ENCODE peak calls at places on chromosomes 3 and 15, in six cellular contexts. N is SK-N-SH, E is H7, J is A673, H is astrocyte, K is brain microvascular endothelial cell. P is an unnamed sample.

GRCh38 chr15:86834115-86834863 is 754.6 kb downstream of the AGBL1 start:
- DNase-seq in N (no peak), E (no peak), J (no peak), H (no peak), K (no peak), P (no peak)

GRCh38 chr15:74179101-74179841 is 5.8 kb downstream of the ISLR start:
- DNase-seq in N (peak), E (peak), J (no peak), H (peak), K (peak), P (peak)

GRCh38 chr15:97023131-97023844 is 692.8 kb downstream of the NR2F2 start:
- DNase-seq in N (no peak), E (no peak), J (peak), H (peak), K (peak), P (no peak)

GRCh38 chr3:156816091-156816793 is 9.9 kb upstream of the LEKR1 start:
- DNase-seq in N (no peak), E (peak), J (no peak), H (peak), K (peak), P (peak)

GRCh38 chr3:139312416-139312815 is 31.4 kb upstream of the MRPS22 start:
- DNase-seq in N (no peak), E (no peak), J (no peak), H (no peak), K (no peak), P (no peak)

GRCh38 chr3:58434990-58435389 is 1.4 kb upstream of the PDHB start:
- DNase-seq in N (no peak), E (peak), J (no peak), H (peak), K (peak), P (no peak)

GRCh38 chr3:115040673-115041286 is 106.3 kb downstream of the ZBTB20 start:
- DNase-seq in N (peak), E (peak), J (peak), H (peak), K (peak), P (no peak)

GRCh38 chr3:64686446-64686908 is 1.3 kb downstream of the ADAMTS9 start:
- DNase-seq in N (peak), E (peak), J (peak), H (peak), K (peak), P (peak)

GRCh38 chr3:42130329-42131070 is 39.3 kb downstream of the TRAK1 start:
- DNase-seq in N (no peak), E (no peak), J (no peak), H (no peak), K (no peak), P (no peak)

GRCh38 chr15:64009241-64009640 is 37.0 kb downstream of the DAPK2 start:
- DNase-seq in N (no peak), E (no peak), J (no peak), H (no peak), K (no peak), P (no peak)

DNA sequence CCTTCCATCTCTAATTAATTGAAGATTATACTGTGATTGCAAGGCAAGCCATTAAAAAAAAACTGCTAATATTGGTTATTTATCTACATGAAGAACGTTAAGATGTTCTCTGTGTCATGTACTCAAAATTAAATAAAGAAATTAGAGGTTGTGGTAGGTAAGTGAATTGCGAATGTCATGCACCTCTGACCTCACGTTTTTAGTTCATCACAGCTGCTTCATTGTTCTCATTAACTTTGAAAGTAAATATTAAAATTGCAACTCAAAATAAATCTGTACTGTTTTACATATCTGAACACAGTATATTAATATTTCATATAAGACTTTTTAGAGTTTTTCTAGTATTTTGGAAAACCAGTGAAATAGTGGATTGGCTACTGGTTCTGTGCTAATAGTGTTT is 94.0 kb downstream of the KLHL25 start:
- DNase-seq in N (no peak), E (no peak), J (no peak), H (no peak), K (no peak), P (no peak)
- H3K4me3 ChIP-seq in N (no peak), E (no peak), J (no peak), H (no peak), K (no peak), P (no peak)

GRCh38 chr15:34986326-34987181 is 1.5 kb downstream of the ZNF770 start:
- DNase-seq in N (no peak), E (no peak), J (no peak), H (no peak), K (no peak), P (no peak)
- H3K4me3 ChIP-seq in N (peak), E (peak), J (peak), H (peak), K (peak), P (peak)

GRCh38 chr3:186097663-186098451 is 11.0 kb downstream of the ETV5 start:
- DNase-seq in N (peak), E (peak), J (peak), H (peak), K (peak), P (peak)

GRCh38 chr3:186096295-186096694 is 12.6 kb downstream of the ETV5 start:
- DNase-seq in N (no peak), E (no peak), J (no peak), H (no peak), K (no peak), P (no peak)

GRCh38 chr3:186097317-186097662 is 11.6 kb downstream of the ETV5 start:
- DNase-seq in N (no peak), E (peak), J (no peak), H (no peak), K (no peak), P (no peak)

GRCh38 chr3:186099178-186099577 is 9.7 kb downstream of the ETV5 start:
- DNase-seq in N (peak), E (no peak), J (peak), H (peak), K (peak), P (peak)

DNA sequence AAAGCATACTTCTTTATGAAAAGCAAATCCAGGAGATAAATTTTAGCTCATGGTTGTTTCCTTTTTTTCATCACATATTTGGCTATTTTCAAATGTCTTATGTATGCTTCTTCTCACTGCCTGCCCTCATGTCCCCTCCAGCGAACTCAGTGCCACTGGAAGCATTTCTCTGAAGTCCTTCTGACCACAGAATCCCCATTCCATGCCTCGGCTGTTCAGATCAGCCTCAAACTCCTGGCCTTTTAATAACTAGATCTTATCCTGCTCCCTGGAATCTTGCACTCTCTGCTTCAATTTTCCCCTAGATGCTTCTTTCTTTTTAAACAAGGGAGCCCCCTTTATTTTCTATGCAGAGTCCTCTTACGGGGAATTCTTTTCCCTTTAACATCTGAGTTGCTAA is 10.1 kb downstream of the ETV5 start:
- DNase-seq in N (no peak), E (no peak), J (no peak), H (no peak), K (no peak), P (no peak)
- H3K4me3 ChIP-seq in N (peak), E (no peak), J (peak), H (no peak), K (no peak), P (no peak)

DNA sequence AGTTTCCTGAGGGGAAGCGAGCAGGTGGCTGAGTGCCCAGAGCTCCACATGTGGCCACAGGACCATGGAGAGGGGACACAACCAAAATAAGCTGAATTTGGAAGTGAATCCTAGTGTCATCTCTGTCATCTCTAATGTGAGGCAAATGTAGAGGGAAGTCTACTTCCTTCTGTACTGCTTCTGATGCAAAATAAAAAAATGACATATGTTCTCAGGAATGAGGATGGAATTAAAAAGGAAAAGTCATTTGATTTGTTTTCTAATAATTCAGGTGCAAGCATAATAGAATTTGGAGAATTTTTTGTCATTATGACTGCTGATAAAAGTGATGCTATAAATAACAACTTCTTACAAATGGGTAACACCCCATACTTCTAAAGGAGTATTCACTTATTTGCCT is 59.5 kb upstream of the POU1F1 start:
- DNase-seq in N (no peak), E (no peak), J (peak), H (no peak), K (no peak), P (no peak)
- H3K4me3 ChIP-seq in N (no peak), E (no peak), J (no peak), H (no peak), K (no peak), P (no peak)

DNA sequence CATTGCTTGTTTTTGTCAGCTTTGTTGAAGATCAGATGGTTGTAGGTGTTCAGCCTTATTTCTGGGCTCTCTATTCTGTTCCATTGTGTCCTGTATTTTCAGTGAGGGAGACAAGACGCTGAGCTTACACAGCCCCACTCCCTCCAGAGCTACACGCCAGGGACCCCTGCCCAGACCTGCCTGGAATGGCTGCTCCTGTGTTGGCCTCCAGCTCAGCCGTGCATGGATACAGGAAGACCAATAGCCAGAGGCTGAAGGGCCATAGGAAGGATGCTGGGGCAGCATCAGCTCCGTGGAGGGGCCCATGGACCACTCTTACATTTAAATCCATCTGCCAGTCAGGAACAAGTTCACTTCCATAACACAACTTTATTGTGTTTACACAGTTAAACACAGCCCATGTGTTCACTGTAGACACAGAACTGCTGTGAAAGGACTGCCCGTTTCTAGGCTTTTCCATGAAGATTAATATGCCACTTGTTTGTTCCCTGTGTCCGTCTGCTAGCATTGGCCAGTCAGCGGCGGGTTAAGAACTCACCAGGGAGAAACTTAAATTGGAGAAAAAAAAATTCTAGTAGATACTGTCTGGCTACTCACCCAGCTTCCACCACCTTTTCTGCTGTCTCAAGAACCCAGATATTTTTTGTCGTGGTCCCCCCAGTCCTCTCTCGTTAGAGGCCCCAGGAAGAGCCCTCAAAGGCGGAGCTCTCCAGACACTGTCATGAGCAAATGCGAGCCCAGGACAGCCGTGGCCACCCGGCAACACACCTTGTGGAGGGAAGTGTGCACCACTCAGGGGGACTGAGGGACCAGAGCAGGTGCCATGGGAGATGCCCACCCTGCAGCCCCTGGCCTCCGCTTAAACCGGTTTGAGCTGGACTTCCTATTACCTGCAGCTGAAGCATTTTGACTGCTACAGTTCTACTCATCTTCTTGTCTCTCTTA is 142.3 kb upstream of the MEF2A start:
- DNase-seq in N (no peak), E (no peak), J (no peak), H (no peak), K (no peak), P (peak)
- H3K4me3 ChIP-seq in N (no peak), E (no peak), J (no peak), H (no peak), K (no peak), P (no peak)

GRCh38 chr15:66797921-66798320 is 95.9 kb downstream of the SMAD6 start:
- DNase-seq in N (no peak), E (no peak), J (no peak), H (no peak), K (no peak), P (no peak)

GRCh38 chr15:66799242-66799641 is 97.2 kb downstream of the SMAD6 start:
- DNase-seq in N (no peak), E (no peak), J (no peak), H (no peak), K (no peak), P (no peak)

GRCh38 chr15:66798426-66799061 is 96.5 kb downstream of the SMAD6 start:
- DNase-seq in N (no peak), E (peak), J (no peak), H (peak), K (peak), P (no peak)

GRCh38 chr15:66796343-66796742 is 94.3 kb downstream of the SMAD6 start:
- DNase-seq in N (no peak), E (no peak), J (no peak), H (no peak), K (no peak), P (no peak)

DNA sequence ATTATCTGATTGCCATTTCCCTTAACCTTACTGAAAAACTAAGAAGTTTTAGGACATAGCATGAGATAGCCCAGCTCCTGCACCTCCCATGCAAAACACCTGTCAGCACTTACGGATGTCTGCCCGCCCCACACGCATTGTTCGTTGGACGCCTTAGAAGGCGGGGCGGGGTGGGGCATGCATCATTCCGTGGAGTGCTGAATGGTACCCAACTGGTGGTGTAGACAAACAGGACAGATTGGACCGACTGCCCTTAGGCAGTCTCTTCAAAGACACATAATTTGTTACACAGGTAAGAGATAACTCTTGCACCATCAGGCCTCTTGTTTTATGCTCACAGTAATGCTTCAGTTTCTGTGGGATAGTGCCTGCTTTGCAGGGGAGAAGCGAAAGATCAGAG is 93.8 kb downstream of the SMAD6 start:
- DNase-seq in N (no peak), E (no peak), J (no peak), H (no peak), K (no peak), P (no peak)
- H3K4me3 ChIP-seq in N (no peak), E (no peak), J (no peak), H (no peak), K (no peak), P (no peak)